ENCODE peak calls at places on chromosomes 16 and 17, in eight cellular contexts. One of them, this sample, is unnamed.

GRCh38 chr16:3246876-3247275 is 9.6 kb downstream of the MEFV start:
- DNase-seq in adrenal gland: no peak
- DNase-seq in fibroblast of lung: no peak
- DNase-seq in spleen: no peak
- DNase-seq in CD8-positive, alpha-beta T cell: no peak
- DNase-seq in tibial artery: no peak
- DNase-seq in IMR-90: no peak
- DNase-seq in K562: no peak
- DNase-seq in this sample: no peak

GRCh38 chr16:55471448-55472097 is 7.4 kb upstream of the MMP2 start:
- DNase-seq in adrenal gland: no peak
- DNase-seq in fibroblast of lung: peak; percentile 92
- DNase-seq in spleen: no peak
- DNase-seq in CD8-positive, alpha-beta T cell: no peak
- DNase-seq in tibial artery: peak; percentile 38
- DNase-seq in IMR-90: peak; percentile 92
- DNase-seq in K562: peak; percentile 6
- DNase-seq in this sample: no peak

GRCh38 chr17:74383140-74383539 is 15.8 kb downstream of the GPR142 start:
- DNase-seq in adrenal gland: no peak
- DNase-seq in fibroblast of lung: no peak
- DNase-seq in spleen: no peak
- DNase-seq in CD8-positive, alpha-beta T cell: no peak
- DNase-seq in tibial artery: no peak
- DNase-seq in IMR-90: no peak
- DNase-seq in K562: no peak
- DNase-seq in this sample: no peak

GRCh38 chr16:89150981-89151380 is 20.6 kb upstream of the CDH15 start:
- DNase-seq in adrenal gland: no peak
- DNase-seq in fibroblast of lung: no peak
- DNase-seq in spleen: peak; percentile 19
- DNase-seq in CD8-positive, alpha-beta T cell: no peak
- DNase-seq in tibial artery: no peak
- DNase-seq in IMR-90: no peak
- DNase-seq in K562: no peak
- DNase-seq in this sample: no peak

GRCh38 chr16:73071131-73071940 is 23.4 kb upstream of the ZFHX3 start:
- DNase-seq in adrenal gland: peak; percentile 85
- DNase-seq in fibroblast of lung: peak; percentile 69
- DNase-seq in spleen: no peak
- DNase-seq in CD8-positive, alpha-beta T cell: no peak
- DNase-seq in tibial artery: peak; percentile 87
- DNase-seq in IMR-90: no peak
- DNase-seq in K562: no peak
- DNase-seq in this sample: no peak

GRCh38 chr17:61904094-61904710 is 23.6 kb downstream of the INTS2 start:
- DNase-seq in adrenal gland: no peak
- DNase-seq in fibroblast of lung: no peak
- DNase-seq in spleen: no peak
- DNase-seq in CD8-positive, alpha-beta T cell: peak; percentile 32
- DNase-seq in tibial artery: no peak
- DNase-seq in IMR-90: no peak
- DNase-seq in K562: no peak
- DNase-seq in this sample: no peak

GRCh38 chr17:18323007-18323406 is 7.9 kb downstream of the SMCR8 start:
- DNase-seq in adrenal gland: peak; percentile 56
- DNase-seq in fibroblast of lung: no peak
- DNase-seq in spleen: peak; percentile 44
- DNase-seq in CD8-positive, alpha-beta T cell: no peak
- DNase-seq in tibial artery: no peak
- DNase-seq in IMR-90: peak; percentile 21
- DNase-seq in K562: no peak
- DNase-seq in this sample: no peak

GRCh38 chr16:31202402-31203385 is at the start of gene PYCARD:
- DNase-seq in adrenal gland: peak; percentile 38
- DNase-seq in fibroblast of lung: peak; percentile 43
- DNase-seq in spleen: peak; percentile 93
- DNase-seq in CD8-positive, alpha-beta T cell: no peak
- DNase-seq in tibial artery: peak; percentile 77
- DNase-seq in IMR-90: peak; percentile 19
- DNase-seq in K562: peak; percentile 41
- DNase-seq in this sample: no peak

GRCh38 chr17:76014100-76014924 is 12.8 kb downstream of the EVPL start:
- DNase-seq in adrenal gland: peak; percentile 78
- DNase-seq in fibroblast of lung: peak; percentile 52
- DNase-seq in spleen: peak; percentile 93
- DNase-seq in CD8-positive, alpha-beta T cell: peak; percentile 81
- DNase-seq in tibial artery: no peak
- DNase-seq in IMR-90: peak; percentile 58
- DNase-seq in K562: peak; percentile 84
- DNase-seq in this sample: no peak

GRCh38 chr17:3569534-3570137 is 12.0 kb upstream of the TRPV3 start:
- DNase-seq in adrenal gland: no peak
- DNase-seq in fibroblast of lung: no peak
- DNase-seq in spleen: no peak
- DNase-seq in CD8-positive, alpha-beta T cell: no peak
- DNase-seq in tibial artery: no peak
- DNase-seq in IMR-90: no peak
- DNase-seq in K562: no peak
- DNase-seq in this sample: no peak

GRCh38 chr17:12545877-12546513 is 119.7 kb upstream of the MYOCD start:
- DNase-seq in adrenal gland: peak; percentile 15
- DNase-seq in fibroblast of lung: peak; percentile 38
- DNase-seq in spleen: no peak
- DNase-seq in CD8-positive, alpha-beta T cell: no peak
- DNase-seq in tibial artery: peak; percentile 68
- DNase-seq in IMR-90: peak; percentile 63
- DNase-seq in K562: peak; percentile 38
- DNase-seq in this sample: no peak

GRCh38 chr17:6191405-6192095 is 121.4 kb downstream of the WSCD1 start:
- DNase-seq in adrenal gland: no peak
- DNase-seq in fibroblast of lung: no peak
- DNase-seq in spleen: no peak
- DNase-seq in CD8-positive, alpha-beta T cell: no peak
- DNase-seq in tibial artery: no peak
- DNase-seq in IMR-90: no peak
- DNase-seq in K562: peak; percentile 33
- DNase-seq in this sample: no peak

GRCh38 chr17:75152971-75153853 is 1.1 kb downstream of the JPT1 start:
- DNase-seq in adrenal gland: peak; percentile 24
- DNase-seq in fibroblast of lung: peak; percentile 48
- DNase-seq in spleen: peak; percentile 80
- DNase-seq in CD8-positive, alpha-beta T cell: no peak
- DNase-seq in tibial artery: peak; percentile 55
- DNase-seq in IMR-90: peak; percentile 28
- DNase-seq in K562: peak; percentile 73
- DNase-seq in this sample: no peak

GRCh38 chr16:48574766-48575165 is 35.2 kb downstream of the N4BP1 start:
- DNase-seq in adrenal gland: no peak
- DNase-seq in fibroblast of lung: no peak
- DNase-seq in spleen: no peak
- DNase-seq in CD8-positive, alpha-beta T cell: no peak
- DNase-seq in tibial artery: no peak
- DNase-seq in IMR-90: no peak
- DNase-seq in K562: no peak
- DNase-seq in this sample: no peak

GRCh38 chr16:81547194-81547918 is 102.7 kb downstream of the CMIP start:
- DNase-seq in adrenal gland: no peak
- DNase-seq in fibroblast of lung: no peak
- DNase-seq in spleen: peak; percentile 56
- DNase-seq in CD8-positive, alpha-beta T cell: no peak
- DNase-seq in tibial artery: no peak
- DNase-seq in IMR-90: no peak
- DNase-seq in K562: no peak
- DNase-seq in this sample: no peak

GRCh38 chr17:7001562-7001961 is 5.7 kb downstream of the ALOX12 start:
- DNase-seq in adrenal gland: no peak
- DNase-seq in fibroblast of lung: no peak
- DNase-seq in spleen: no peak
- DNase-seq in CD8-positive, alpha-beta T cell: peak; percentile 43
- DNase-seq in tibial artery: no peak
- DNase-seq in IMR-90: no peak
- DNase-seq in K562: peak; percentile 70
- DNase-seq in this sample: no peak

GRCh38 chr16:30843501-30843900 is 50.4 kb downstream of the BCL7C start:
- DNase-seq in adrenal gland: no peak
- DNase-seq in fibroblast of lung: no peak
- DNase-seq in spleen: no peak
- DNase-seq in CD8-positive, alpha-beta T cell: no peak
- DNase-seq in tibial artery: no peak
- DNase-seq in IMR-90: no peak
- DNase-seq in K562: no peak
- DNase-seq in this sample: no peak

DNA sequence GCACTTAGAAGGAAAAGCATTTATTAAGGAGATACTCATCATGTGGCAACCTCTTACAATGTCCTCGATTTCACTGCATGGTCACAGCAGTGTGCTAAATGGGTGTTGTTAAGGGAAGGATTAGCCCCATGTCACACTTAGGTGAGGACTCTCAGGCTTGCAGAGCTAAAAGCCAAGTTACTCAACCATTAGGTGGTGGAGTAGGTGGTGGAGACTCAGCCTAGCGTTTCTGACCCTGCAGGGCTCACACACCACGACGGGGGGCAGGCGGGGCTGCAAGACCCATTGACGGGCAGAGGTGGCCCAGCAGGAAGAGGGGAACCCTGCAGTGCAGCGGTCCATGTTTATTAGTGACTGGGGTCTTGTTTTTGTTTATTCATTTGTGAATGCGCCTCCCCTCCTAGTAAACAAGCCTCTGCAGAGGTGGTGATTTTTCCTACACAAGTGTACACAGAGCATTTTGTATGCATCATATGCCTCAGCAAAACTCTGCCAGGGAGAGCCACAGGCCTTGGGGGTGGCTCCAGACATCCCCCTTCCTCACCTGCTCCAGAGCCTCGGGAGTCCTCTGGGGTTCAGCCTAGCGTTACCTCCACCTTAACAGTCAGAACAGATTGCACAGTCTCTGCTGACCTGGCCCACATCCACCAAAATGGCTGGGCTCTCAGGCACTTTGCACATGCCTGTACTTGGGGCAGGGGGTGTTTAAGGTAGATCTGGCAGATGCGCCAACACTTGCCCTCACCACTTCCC is 216.7 kb downstream of the C16orf95 start:
- DNase-seq in adrenal gland: no peak
- DNase-seq in fibroblast of lung: no peak
- DNase-seq in spleen: no peak
- DNase-seq in CD8-positive, alpha-beta T cell: no peak
- DNase-seq in tibial artery: no peak
- DNase-seq in IMR-90: no peak
- DNase-seq in K562: no peak
- DNase-seq in this sample: no peak
- H3K4me3 ChIP-seq in adrenal gland: no peak overlapping the region
- H3K4me3 ChIP-seq in fibroblast of lung: no peak overlapping the region
- H3K4me3 ChIP-seq in spleen: no peak overlapping the region
- H3K4me3 ChIP-seq in CD8-positive, alpha-beta T cell: no peak overlapping the region
- H3K4me3 ChIP-seq in tibial artery: no peak overlapping the region
- H3K4me3 ChIP-seq in IMR-90: no peak overlapping the region
- H3K4me3 ChIP-seq in K562: no peak overlapping the region
- H3K4me3 ChIP-seq in this sample: no peak overlapping the region

GRCh38 chr17:63626551-63627228 is 4.5 kb downstream of the MAP3K3 start:
- DNase-seq in adrenal gland: no peak
- DNase-seq in fibroblast of lung: peak; percentile 45
- DNase-seq in spleen: no peak
- DNase-seq in CD8-positive, alpha-beta T cell: no peak
- DNase-seq in tibial artery: no peak
- DNase-seq in IMR-90: peak; percentile 34
- DNase-seq in K562: no peak
- DNase-seq in this sample: no peak
- H3K4me1 ChIP-seq in adrenal gland: peaks cover 8% of the 10 kb centered on the region
- H3K4me1 ChIP-seq in fibroblast of lung: no peaks in the 10 kb centered on the region
- H3K4me1 ChIP-seq in spleen: peaks cover 88% of the 10 kb centered on the region
- H3K4me1 ChIP-seq in CD8-positive, alpha-beta T cell: peaks cover 27% of the 10 kb centered on the region
- H3K4me1 ChIP-seq in tibial artery: peaks cover 7% of the 10 kb centered on the region
- H3K4me1 ChIP-seq in IMR-90: peaks cover 6% of the 10 kb centered on the region
- H3K4me1 ChIP-seq in K562: peaks cover 6% of the 10 kb centered on the region
- H3K4me1 ChIP-seq in this sample: peaks cover 63% of the 10 kb centered on the region

DNA sequence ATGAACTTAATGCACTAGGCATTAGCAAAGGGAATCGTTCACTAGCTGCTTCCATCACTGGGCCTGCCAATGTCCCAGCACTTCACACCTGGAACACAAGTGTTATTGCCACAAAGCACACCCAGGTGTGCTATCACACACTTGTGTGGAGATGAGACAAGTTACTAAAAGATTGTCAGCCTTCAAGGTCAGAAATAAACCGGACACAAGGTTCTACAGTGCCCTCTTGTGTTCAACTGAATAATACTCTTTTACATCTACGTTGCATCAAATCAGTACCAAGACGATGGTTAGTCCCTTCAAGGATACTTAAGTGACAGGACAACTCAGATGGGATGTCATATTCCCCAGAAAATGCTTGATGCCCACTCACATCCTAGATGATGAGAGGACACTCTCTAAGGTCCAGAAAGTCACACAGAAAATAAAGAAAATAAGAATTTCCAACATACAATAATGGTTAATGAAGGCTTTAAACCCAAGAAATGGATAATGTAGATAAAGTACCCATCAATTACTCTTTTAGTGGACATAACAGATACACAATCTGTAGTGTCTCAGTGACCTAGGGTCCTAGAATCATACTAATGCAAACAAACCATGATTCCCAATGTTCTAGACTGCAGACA is 16.4 kb upstream of the GLG1 start:
- DNase-seq in adrenal gland: no peak
- DNase-seq in fibroblast of lung: peak; percentile 35
- DNase-seq in spleen: no peak
- DNase-seq in CD8-positive, alpha-beta T cell: no peak
- DNase-seq in tibial artery: peak; percentile 3
- DNase-seq in IMR-90: peak; percentile 68
- DNase-seq in K562: peak; percentile 59
- DNase-seq in this sample: no peak
- H3K27me3 ChIP-seq in adrenal gland: no peaks in the 10 kb centered on the region
- H3K27me3 ChIP-seq in fibroblast of lung: no peaks in the 10 kb centered on the region
- H3K27me3 ChIP-seq in spleen: no peaks in the 10 kb centered on the region
- H3K27me3 ChIP-seq in CD8-positive, alpha-beta T cell: no peaks in the 10 kb centered on the region
- H3K27me3 ChIP-seq in tibial artery: no peaks in the 10 kb centered on the region
- H3K27me3 ChIP-seq in IMR-90: no peaks in the 10 kb centered on the region
- H3K27me3 ChIP-seq in K562: no peaks in the 10 kb centered on the region
- H3K27me3 ChIP-seq in this sample: no peaks in the 10 kb centered on the region

DNA sequence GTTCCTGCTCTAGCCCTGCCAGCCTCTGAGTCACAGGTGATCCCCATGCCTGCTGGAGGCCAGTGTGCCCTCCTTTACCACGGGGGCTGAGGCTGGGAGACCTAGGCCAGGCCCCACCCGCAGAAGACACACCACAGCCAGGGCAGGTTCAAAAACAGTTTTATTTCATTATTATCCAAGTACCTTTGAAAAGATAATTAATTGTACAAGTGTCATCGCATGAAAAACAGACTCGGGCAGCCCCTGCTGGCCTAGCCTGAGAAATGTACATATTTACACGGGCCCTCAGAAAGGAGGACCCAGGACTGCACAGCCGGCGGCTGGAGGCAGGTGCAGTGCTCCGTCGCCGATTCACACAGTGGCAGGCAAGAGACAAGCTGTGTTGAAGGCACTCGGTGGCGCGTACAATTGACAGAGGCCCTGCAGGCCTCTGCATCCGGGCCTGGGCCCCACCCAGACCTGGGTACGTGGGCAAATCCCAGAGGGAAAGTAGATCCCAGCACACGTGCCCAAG is 4.4 kb downstream of the PDIA2 start:
- DNase-seq in adrenal gland: no peak
- DNase-seq in fibroblast of lung: no peak
- DNase-seq in spleen: no peak
- DNase-seq in CD8-positive, alpha-beta T cell: no peak
- DNase-seq in tibial artery: no peak
- DNase-seq in IMR-90: no peak
- DNase-seq in K562: no peak
- DNase-seq in this sample: no peak
- H3K4me3 ChIP-seq in adrenal gland: no peak overlapping the region
- H3K4me3 ChIP-seq in fibroblast of lung: no peak overlapping the region
- H3K4me3 ChIP-seq in spleen: no peak overlapping the region
- H3K4me3 ChIP-seq in CD8-positive, alpha-beta T cell: no peak overlapping the region
- H3K4me3 ChIP-seq in tibial artery: no peak overlapping the region
- H3K4me3 ChIP-seq in IMR-90: no peak overlapping the region
- H3K4me3 ChIP-seq in K562: no peak overlapping the region
- H3K4me3 ChIP-seq in this sample: no peak overlapping the region

This sample was measured in esophagus squamous epithelium.